ENCODE peak calls at places on chromosomes 16 and 17, in six cellular contexts. One of them, this sample, is unnamed.

GRCh38 chr17:39622380-39623006 is 4.3 kb upstream of the PPP1R1B start:
- DNase-seq in thoracic aorta: no peak
- DNase-seq in ovary: no peak
- DNase-seq in AG09319: no peak
- DNase-seq in tibial nerve: no peak
- DNase-seq in K562: no peak
- DNase-seq in this sample: no peak

GRCh38 chr16:27084296-27085065 is 17.8 kb downstream of the C16orf82 start:
- DNase-seq in thoracic aorta: no peak
- DNase-seq in ovary: no peak
- DNase-seq in AG09319: no peak
- DNase-seq in tibial nerve: no peak
- DNase-seq in K562: no peak
- DNase-seq in this sample: no peak

GRCh38 chr17:79335456-79335855 is 260.8 kb downstream of the ENGASE start:
- DNase-seq in thoracic aorta: no peak
- DNase-seq in ovary: no peak
- DNase-seq in AG09319: no peak
- DNase-seq in tibial nerve: no peak
- DNase-seq in K562: no peak
- DNase-seq in this sample: no peak

GRCh38 chr17:80826346-80826954 is 165.2 kb upstream of the CHMP6 start:
- DNase-seq in thoracic aorta: no peak
- DNase-seq in ovary: peak; percentile 28
- DNase-seq in AG09319: no peak
- DNase-seq in tibial nerve: no peak
- DNase-seq in K562: no peak
- DNase-seq in this sample: no peak

GRCh38 chr17:43114101-43114691 is 11.0 kb downstream of the BRCA1 start:
- DNase-seq in thoracic aorta: no peak
- DNase-seq in ovary: no peak
- DNase-seq in AG09319: no peak
- DNase-seq in tibial nerve: no peak
- DNase-seq in K562: no peak
- DNase-seq in this sample: no peak

GRCh38 chr17:3502466-3502865 is 26.7 kb downstream of the ASPA start:
- DNase-seq in thoracic aorta: no peak
- DNase-seq in ovary: no peak
- DNase-seq in AG09319: no peak
- DNase-seq in tibial nerve: no peak
- DNase-seq in K562: no peak
- DNase-seq in this sample: no peak

GRCh38 chr16:87235810-87236515 is 81.2 kb downstream of the C16orf95 start:
- DNase-seq in thoracic aorta: no peak
- DNase-seq in ovary: no peak
- DNase-seq in AG09319: no peak
- DNase-seq in tibial nerve: no peak
- DNase-seq in K562: no peak
- DNase-seq in this sample: peak; percentile 10

GRCh38 chr17:78523939-78524655 is 53.1 kb downstream of the DNAH17 start:
- DNase-seq in thoracic aorta: no peak
- DNase-seq in ovary: no peak
- DNase-seq in AG09319: no peak
- DNase-seq in tibial nerve: no peak
- DNase-seq in K562: no peak
- DNase-seq in this sample: no peak

GRCh38 chr16:51427081-51427480 is 276.0 kb upstream of the SALL1 start:
- DNase-seq in thoracic aorta: no peak
- DNase-seq in ovary: no peak
- DNase-seq in AG09319: no peak
- DNase-seq in tibial nerve: no peak
- DNase-seq in K562: no peak
- DNase-seq in this sample: no peak

GRCh38 chr16:11501583-11502138 is 85.1 kb downstream of the LITAF start:
- DNase-seq in thoracic aorta: no peak
- DNase-seq in ovary: no peak
- DNase-seq in AG09319: no peak
- DNase-seq in tibial nerve: no peak
- DNase-seq in K562: no peak
- DNase-seq in this sample: no peak

GRCh38 chr16:49024016-49024415 is 257.6 kb downstream of the CBLN1 start:
- DNase-seq in thoracic aorta: no peak
- DNase-seq in ovary: no peak
- DNase-seq in AG09319: no peak
- DNase-seq in tibial nerve: no peak
- DNase-seq in K562: no peak
- DNase-seq in this sample: no peak

GRCh38 chr16:89374393-89374948 is 115.9 kb downstream of the ANKRD11 start:
- DNase-seq in thoracic aorta: no peak
- DNase-seq in ovary: no peak
- DNase-seq in AG09319: no peak
- DNase-seq in tibial nerve: no peak
- DNase-seq in K562: no peak
- DNase-seq in this sample: no peak

GRCh38 chr17:74369221-74369620 is 1.9 kb downstream of the GPR142 start:
- DNase-seq in thoracic aorta: no peak
- DNase-seq in ovary: no peak
- DNase-seq in AG09319: no peak
- DNase-seq in tibial nerve: peak; percentile 48
- DNase-seq in K562: no peak
- DNase-seq in this sample: no peak

GRCh38 chr17:38324141-38324540 is 19.6 kb downstream of the GPR179 start:
- DNase-seq in thoracic aorta: no peak
- DNase-seq in ovary: no peak
- DNase-seq in AG09319: no peak
- DNase-seq in tibial nerve: no peak
- DNase-seq in K562: no peak
- DNase-seq in this sample: no peak

GRCh38 chr17:74117999-74118421 is 85.5 kb upstream of the RPL38 start:
- DNase-seq in thoracic aorta: no peak
- DNase-seq in ovary: no peak
- DNase-seq in AG09319: no peak
- DNase-seq in tibial nerve: no peak
- DNase-seq in K562: no peak
- DNase-seq in this sample: no peak

GRCh38 chr16:89921699-89922476 is 1.3 kb upstream of the TUBB3 start:
- DNase-seq in thoracic aorta: peak; percentile 71
- DNase-seq in ovary: peak; percentile 81
- DNase-seq in AG09319: peak; percentile 86
- DNase-seq in tibial nerve: no peak
- DNase-seq in K562: peak; percentile 76
- DNase-seq in this sample: peak; percentile 60

GRCh38 chr17:18093616-18094408 is 6.1 kb downstream of the DRG2 start:
- DNase-seq in thoracic aorta: no peak
- DNase-seq in ovary: peak; percentile 59
- DNase-seq in AG09319: no peak
- DNase-seq in tibial nerve: no peak
- DNase-seq in K562: no peak
- DNase-seq in this sample: no peak

GRCh38 chr17:80192268-80192667 is 22.4 kb downstream of the CARD14 start:
- DNase-seq in thoracic aorta: no peak
- DNase-seq in ovary: no peak
- DNase-seq in AG09319: no peak
- DNase-seq in tibial nerve: no peak
- DNase-seq in K562: no peak
- DNase-seq in this sample: no peak

GRCh38 chr17:45221081-45221996 is at the start of gene FMNL1:
- DNase-seq in thoracic aorta: no peak
- DNase-seq in ovary: no peak
- DNase-seq in AG09319: no peak
- DNase-seq in tibial nerve: no peak
- DNase-seq in K562: peak; percentile 65
- DNase-seq in this sample: no peak

GRCh38 chr17:55903028-55903690 is 152.3 kb downstream of the PCTP start:
- DNase-seq in thoracic aorta: no peak
- DNase-seq in ovary: no peak
- DNase-seq in AG09319: no peak
- DNase-seq in tibial nerve: no peak
- DNase-seq in K562: no peak
- DNase-seq in this sample: no peak

GRCh38 chr16:3983081-3983520 is 102.6 kb upstream of the CREBBP start:
- DNase-seq in thoracic aorta: no peak
- DNase-seq in ovary: peak; percentile 77
- DNase-seq in AG09319: no peak
- DNase-seq in tibial nerve: peak; percentile 68
- DNase-seq in K562: peak; percentile 78
- DNase-seq in this sample: peak; percentile 72

GRCh38 chr17:29618272-29619065 is 4.2 kb downstream of the CORO6 start:
- DNase-seq in thoracic aorta: no peak
- DNase-seq in ovary: no peak
- DNase-seq in AG09319: no peak
- DNase-seq in tibial nerve: no peak
- DNase-seq in K562: no peak
- DNase-seq in this sample: no peak

GRCh38 chr17:77320046-77320445 is 179.3 kb downstream of the SEC14L1 start:
- DNase-seq in thoracic aorta: no peak
- DNase-seq in ovary: peak; percentile 48
- DNase-seq in AG09319: peak; percentile 67
- DNase-seq in tibial nerve: peak; percentile 56
- DNase-seq in K562: peak; percentile 42
- DNase-seq in this sample: no peak

GRCh38 chr17:78356163-78356713 is 3.6 kb downstream of the SOCS3 start:
- DNase-seq in thoracic aorta: no peak
- DNase-seq in ovary: no peak
- DNase-seq in AG09319: peak; percentile 65
- DNase-seq in tibial nerve: no peak
- DNase-seq in K562: no peak
- DNase-seq in this sample: no peak

DNA sequence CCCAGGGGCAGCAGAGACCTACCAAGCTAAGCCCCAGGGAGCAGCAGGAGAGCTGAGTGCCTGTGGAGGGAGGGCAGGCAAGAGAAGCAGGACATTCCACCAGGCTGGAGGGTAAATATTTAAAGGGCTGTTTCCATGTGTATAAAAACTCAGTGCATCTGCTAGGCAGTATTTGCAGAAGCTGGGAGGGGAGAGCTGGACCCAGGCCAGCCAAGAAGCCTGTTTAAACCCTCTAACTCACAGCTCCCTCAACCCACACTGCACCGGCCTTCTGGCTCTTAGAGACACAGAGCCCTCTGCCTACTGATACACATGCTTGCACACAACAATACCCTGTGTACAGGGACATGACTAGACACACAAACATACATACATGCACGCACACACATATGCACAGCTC is 22.4 kb upstream of the TMEM132E start:
- DNase-seq in thoracic aorta: no peak
- DNase-seq in ovary: no peak
- DNase-seq in AG09319: no peak
- DNase-seq in tibial nerve: no peak
- DNase-seq in K562: no peak
- DNase-seq in this sample: no peak
- TF ChIP-seq CTCF in thoracic aorta: no peak
- TF ChIP-seq CTCF in ovary: no peak
- TF ChIP-seq CTCF in AG09319: no peak
- TF ChIP-seq CTCF in tibial nerve: no peak
- TF ChIP-seq CTCF in K562: no peak
- TF ChIP-seq CTCF in this sample: no peak

DNA sequence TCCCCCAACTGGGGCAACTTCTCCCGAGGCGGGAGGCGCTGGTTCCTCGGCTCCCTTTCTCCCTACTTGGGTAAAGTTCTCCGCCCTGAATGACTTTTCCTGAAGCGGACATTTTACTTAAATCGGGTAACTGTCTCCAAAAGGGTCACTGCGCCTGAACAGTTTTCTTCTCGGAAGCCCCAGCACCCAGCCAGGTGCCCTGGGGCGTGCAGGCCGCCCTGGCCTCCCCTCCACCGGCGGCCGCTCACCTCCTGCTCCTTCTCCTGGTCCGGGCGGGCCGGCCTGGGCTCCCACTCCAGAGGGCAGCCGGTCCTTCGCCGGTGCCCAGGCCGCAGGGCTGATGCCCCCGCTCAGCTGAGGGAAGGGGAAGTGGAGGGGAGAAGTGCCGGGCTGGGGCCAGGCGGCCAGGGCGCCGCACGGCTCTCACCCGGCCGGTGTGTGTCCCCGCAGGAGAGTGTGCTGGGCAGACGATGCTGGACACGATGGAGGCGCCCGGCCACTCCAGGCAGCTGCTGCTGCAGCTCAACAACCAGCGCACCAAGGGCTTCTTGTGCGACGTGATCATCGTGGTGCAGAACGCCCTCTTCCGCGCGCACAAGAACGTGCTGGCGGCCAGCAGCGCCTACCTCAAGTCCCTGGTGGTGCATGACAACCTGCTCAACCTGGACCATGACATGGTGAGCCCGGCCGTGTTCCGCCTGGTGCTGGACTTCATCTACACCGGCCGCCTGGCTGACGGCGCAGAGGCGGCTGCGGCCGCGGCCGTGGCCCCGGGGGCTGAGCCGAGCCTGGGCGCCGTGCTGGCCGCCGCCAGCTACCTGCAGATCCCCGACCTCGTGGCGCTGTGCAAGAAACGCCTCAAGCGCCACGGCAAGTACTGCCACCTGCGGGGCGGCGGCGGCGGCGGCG is 1.6 kb downstream of the HIC1 start:
- DNase-seq in thoracic aorta: no peak
- DNase-seq in ovary: peak; percentile 71
- DNase-seq in AG09319: no peak
- DNase-seq in tibial nerve: no peak
- DNase-seq in K562: no peak
- DNase-seq in this sample: peak; percentile 28
- TF ChIP-seq CTCF in thoracic aorta: no peak
- TF ChIP-seq CTCF in ovary: peak; percentile 8
- TF ChIP-seq CTCF in AG09319: no peak
- TF ChIP-seq CTCF in tibial nerve: peak; percentile 11
- TF ChIP-seq CTCF in K562: no peak
- TF ChIP-seq CTCF in this sample: no peak

GRCh38 chr16:57299009-57299718 is 14.7 kb upstream of the PLLP start:
- DNase-seq in thoracic aorta: peak; percentile 62
- DNase-seq in ovary: no peak
- DNase-seq in AG09319: no peak
- DNase-seq in tibial nerve: no peak
- DNase-seq in K562: peak; percentile 56
- DNase-seq in this sample: no peak
- TF ChIP-seq CTCF in thoracic aorta: no peak
- TF ChIP-seq CTCF in ovary: no peak
- TF ChIP-seq CTCF in AG09319: no peak
- TF ChIP-seq CTCF in tibial nerve: no peak
- TF ChIP-seq CTCF in K562: peak; percentile 10
- TF ChIP-seq CTCF in this sample: no peak

GRCh38 chr17:8377422-8377821 is 918 bp upstream of the KRABD2 start:
- DNase-seq in thoracic aorta: no peak
- DNase-seq in ovary: no peak
- DNase-seq in AG09319: no peak
- DNase-seq in tibial nerve: no peak
- DNase-seq in K562: no peak
- DNase-seq in this sample: no peak

GRCh38 chr17:8380049-8380448 is 2.9 kb downstream of the RPL26 start:
- DNase-seq in thoracic aorta: no peak
- DNase-seq in ovary: no peak
- DNase-seq in AG09319: no peak
- DNase-seq in tibial nerve: no peak
- DNase-seq in K562: no peak
- DNase-seq in this sample: no peak

GRCh38 chr17:8372422-8372821 is 4.1 kb downstream of the KRABD2 start:
- DNase-seq in thoracic aorta: no peak
- DNase-seq in ovary: no peak
- DNase-seq in AG09319: no peak
- DNase-seq in tibial nerve: no peak
- DNase-seq in K562: no peak
- DNase-seq in this sample: no peak

GRCh38 chr17:8375738-8376259 is 705 bp downstream of the KRABD2 start:
- DNase-seq in thoracic aorta: no peak
- DNase-seq in ovary: no peak
- DNase-seq in AG09319: no peak
- DNase-seq in tibial nerve: no peak
- DNase-seq in K562: no peak
- DNase-seq in this sample: no peak

GRCh38 chr17:8376302-8377067 is at the start of gene KRABD2:
- DNase-seq in thoracic aorta: peak; percentile 51
- DNase-seq in ovary: peak; percentile 92
- DNase-seq in AG09319: peak; percentile 71
- DNase-seq in tibial nerve: peak; percentile 76
- DNase-seq in K562: peak; percentile 83
- DNase-seq in this sample: peak; percentile 89
- TF ChIP-seq CTCF in thoracic aorta: peak; percentile 58
- TF ChIP-seq CTCF in ovary: no peak
- TF ChIP-seq CTCF in AG09319: peak; percentile 58
- TF ChIP-seq CTCF in tibial nerve: peak; percentile 58
- TF ChIP-seq CTCF in K562: peak; percentile 49
- TF ChIP-seq CTCF in this sample: peak; percentile 78

This sample was measured in endothelial cell.